ENCODE peak calls at places on chromosomes 6 and 20, in eight cellular contexts. Z is GM12878; W is mucosa of gallbladder; K is left cardiac atrium; F is H54; G is anterior cingulate cortex; T is activated CD8-positive, alpha-beta memory T cell treated with anti-CD3 and anti-CD28 coated beads for 24 hours; S is HAP-1. P is an unnamed sample.

GRCh38 chr6:113739066-113739655 is 118.0 kb upstream of the MARCKS start:
- DNase-seq in K (no peak), F (no peak), Z (no peak), S (no peak), T (no peak), G (no peak), W (no peak), P (no peak)

GRCh38 chr6:7077856-7078255 is 29.9 kb upstream of the RREB1 start:
- DNase-seq in G (no peak), S (no peak), F (no peak), T (no peak), W (no peak), Z (no peak), K (no peak), P (no peak)

GRCh38 chr6:9412951-9413559 is 977.7 kb upstream of the SLC35B3 start:
- DNase-seq in K (no peak), F (peak; percentile 7), S (peak; percentile 43), W (no peak), T (no peak), Z (no peak), G (no peak), P (no peak)

GRCh38 chr20:62884556-62884955 is 22.9 kb upstream of the TCFL5 start:
- DNase-seq in K (no peak), T (no peak), Z (no peak), G (no peak), W (no peak), F (no peak), S (no peak), P (no peak)

GRCh38 chr6:42505377-42505702 is 53.6 kb upstream of the TRERF1 start:
- DNase-seq in G (no peak), W (no peak), Z (no peak), F (peak; percentile 31), K (no peak), S (no peak), T (no peak), P (no peak)

GRCh38 chr6:134477991-134478635 is 160.2 kb upstream of the SGK1 start:
- DNase-seq in Z (no peak), K (no peak), G (no peak), F (no peak), T (no peak), S (no peak), W (no peak), P (no peak)

GRCh38 chr6:33779305-33779704 is 9.6 kb downstream of the LEMD2 start:
- DNase-seq in T (no peak), F (no peak), K (no peak), Z (no peak), W (no peak), S (peak; percentile 33), G (no peak), P (no peak)

GRCh38 chr20:46012926-46013825 is 4.5 kb downstream of the MMP9 start:
- DNase-seq in Z (no peak), T (no peak), S (no peak), K (no peak), W (no peak), F (no peak), G (no peak), P (no peak)

GRCh38 chr20:63095718-63096654 is 89.2 kb upstream of the BHLHE23 start:
- DNase-seq in T (peak; percentile 49), K (peak; percentile 5), S (peak; percentile 10), W (peak; percentile 46), Z (no peak), G (no peak), F (no peak), P (no peak)